ENCODE peak calls at places on chromosomes 1 and 21, in ten cellular contexts. One of them, this sample, is unnamed.

GRCh38 chr1:164651378-164651951 is 92.5 kb downstream of the PBX1 start:
- DNase-seq in AG04450: no peak
- DNase-seq in renal cortical epithelial cell: peak; percentile 91
- DNase-seq in DMS153: peak; percentile 50
- DNase-seq in dorsolateral prefrontal cortex: no peak
- DNase-seq in T-helper 2 cell: no peak
- DNase-seq in CD8-positive, alpha-beta T cell: peak; percentile 10
- DNase-seq in choroid plexus epithelial cell: peak; percentile 62
- DNase-seq in AML-193: no peak
- DNase-seq in ELF-1: no peak
- DNase-seq in this sample: no peak

GRCh38 chr1:11789126-11790067 is 16.4 kb downstream of the MTHFR start:
- DNase-seq in AG04450: no peak
- DNase-seq in ELF-1: no peak
- DNase-seq in T-helper 2 cell: no peak
- DNase-seq in choroid plexus epithelial cell: no peak
- DNase-seq in AML-193: no peak
- DNase-seq in CD8-positive, alpha-beta T cell: no peak
- DNase-seq in dorsolateral prefrontal cortex: no peak
- DNase-seq in renal cortical epithelial cell: no peak
- DNase-seq in DMS153: no peak
- DNase-seq in this sample: no peak

GRCh38 chr21:16573581-16573980 is 843.8 kb downstream of the USP25 start:
- DNase-seq in AG04450: peak; percentile 42
- DNase-seq in CD8-positive, alpha-beta T cell: no peak
- DNase-seq in T-helper 2 cell: no peak
- DNase-seq in ELF-1: no peak
- DNase-seq in renal cortical epithelial cell: peak; percentile 46
- DNase-seq in DMS153: no peak
- DNase-seq in AML-193: no peak
- DNase-seq in dorsolateral prefrontal cortex: no peak
- DNase-seq in choroid plexus epithelial cell: peak; percentile 41
- DNase-seq in this sample: no peak

GRCh38 chr1:41687007-41687406 is 202.5 kb upstream of the EDN2 start:
- DNase-seq in ELF-1: no peak
- DNase-seq in DMS153: no peak
- DNase-seq in AG04450: no peak
- DNase-seq in CD8-positive, alpha-beta T cell: no peak
- DNase-seq in T-helper 2 cell: no peak
- DNase-seq in dorsolateral prefrontal cortex: no peak
- DNase-seq in choroid plexus epithelial cell: no peak
- DNase-seq in AML-193: no peak
- DNase-seq in renal cortical epithelial cell: no peak
- DNase-seq in this sample: no peak

GRCh38 chr21:43654806-43655489 is 4.3 kb downstream of the HSF2BP start:
- DNase-seq in AG04450: no peak
- DNase-seq in ELF-1: no peak
- DNase-seq in dorsolateral prefrontal cortex: no peak
- DNase-seq in T-helper 2 cell: no peak
- DNase-seq in CD8-positive, alpha-beta T cell: no peak
- DNase-seq in DMS153: no peak
- DNase-seq in AML-193: no peak
- DNase-seq in renal cortical epithelial cell: no peak
- DNase-seq in choroid plexus epithelial cell: peak; percentile 64
- DNase-seq in this sample: no peak

GRCh38 chr1:192604979-192605620 is 29.5 kb downstream of the RGS1 start:
- DNase-seq in T-helper 2 cell: no peak
- DNase-seq in choroid plexus epithelial cell: peak; percentile 33
- DNase-seq in AG04450: no peak
- DNase-seq in AML-193: peak; percentile 31
- DNase-seq in renal cortical epithelial cell: no peak
- DNase-seq in DMS153: no peak
- DNase-seq in CD8-positive, alpha-beta T cell: no peak
- DNase-seq in dorsolateral prefrontal cortex: no peak
- DNase-seq in ELF-1: no peak
- DNase-seq in this sample: peak; percentile 22

GRCh38 chr1:246267896-246268295 is 239.2 kb downstream of the SMYD3 start:
- DNase-seq in ELF-1: peak; percentile 81
- DNase-seq in T-helper 2 cell: no peak
- DNase-seq in DMS153: no peak
- DNase-seq in dorsolateral prefrontal cortex: no peak
- DNase-seq in AG04450: no peak
- DNase-seq in choroid plexus epithelial cell: peak; percentile 14
- DNase-seq in renal cortical epithelial cell: no peak
- DNase-seq in CD8-positive, alpha-beta T cell: no peak
- DNase-seq in AML-193: no peak
- DNase-seq in this sample: no peak

GRCh38 chr1:200906491-200906890 is 11.8 kb downstream of the INAVA start:
- DNase-seq in AML-193: no peak
- DNase-seq in T-helper 2 cell: no peak
- DNase-seq in choroid plexus epithelial cell: no peak
- DNase-seq in CD8-positive, alpha-beta T cell: no peak
- DNase-seq in renal cortical epithelial cell: no peak
- DNase-seq in dorsolateral prefrontal cortex: no peak
- DNase-seq in AG04450: no peak
- DNase-seq in ELF-1: no peak
- DNase-seq in DMS153: no peak
- DNase-seq in this sample: no peak

GRCh38 chr21:45320261-45320990 is 32.7 kb upstream of the POFUT2 start:
- DNase-seq in ELF-1: peak; percentile 1
- DNase-seq in T-helper 2 cell: no peak
- DNase-seq in renal cortical epithelial cell: no peak
- DNase-seq in CD8-positive, alpha-beta T cell: no peak
- DNase-seq in AML-193: no peak
- DNase-seq in DMS153: no peak
- DNase-seq in AG04450: no peak
- DNase-seq in dorsolateral prefrontal cortex: peak; percentile 31
- DNase-seq in choroid plexus epithelial cell: no peak
- DNase-seq in this sample: no peak

GRCh38 chr1:206733012-206733411 is 37.6 kb upstream of the IL19 start:
- DNase-seq in DMS153: no peak
- DNase-seq in AML-193: no peak
- DNase-seq in dorsolateral prefrontal cortex: no peak
- DNase-seq in ELF-1: no peak
- DNase-seq in AG04450: no peak
- DNase-seq in T-helper 2 cell: no peak
- DNase-seq in choroid plexus epithelial cell: no peak
- DNase-seq in renal cortical epithelial cell: no peak
- DNase-seq in CD8-positive, alpha-beta T cell: no peak
- DNase-seq in this sample: no peak

GRCh38 chr1:228400237-228400651 is 6.4 kb downstream of the TRIM11 start:
- DNase-seq in AML-193: no peak
- DNase-seq in DMS153: no peak
- DNase-seq in dorsolateral prefrontal cortex: peak; percentile 31
- DNase-seq in choroid plexus epithelial cell: no peak
- DNase-seq in CD8-positive, alpha-beta T cell: no peak
- DNase-seq in renal cortical epithelial cell: no peak
- DNase-seq in AG04450: no peak
- DNase-seq in T-helper 2 cell: no peak
- DNase-seq in ELF-1: no peak
- DNase-seq in this sample: no peak